ENCODE peak calls at places on chromosome X, in four cellular contexts. S is IMR-90, Q is neuronal stem cell, R is left ventricle myocardium inferior. C is an unnamed sample. For H3K4me1, the result is how much of the 10 kb centered on the place peaks cover.

GRCh38 chrX:69153060-69153730 is 12.1 kb downstream of the PJA1 start:
- DNase-seq in S (peak), Q (peak), R (no peak), C (peak)

GRCh38 chrX:38800981-38801845 is at the start of gene MID1IP1:
- DNase-seq in S (peak), Q (peak), R (peak), C (peak)

GRCh38 chrX:63275127-63275526 is 76.0 kb downstream of the SPIN4 start:
- DNase-seq in S (peak), Q (no peak), R (no peak), C (peak)

GRCh38 chrX:49166914-49167739 is 4.6 kb downstream of the MAGIX start:
- DNase-seq in S (peak), Q (no peak), R (peak), C (no peak)

GRCh38 chrX:21770631-21771321 is 12.9 kb upstream of the SMPX start:
- DNase-seq in S (no peak), Q (no peak), R (no peak), C (no peak)

GRCh38 chrX:103607385-103608304 is at the start of gene TCEAL3:
- DNase-seq in S (peak), Q (peak), R (peak), C (no peak)

GRCh38 chrX:86935988-86936387 is 581.6 kb upstream of the KLHL4 start:
- DNase-seq in S (no peak), Q (no peak), R (no peak), C (no peak)

GRCh38 chrX:136176399-136176825 is 29.1 kb downstream of the FHL1 start:
- DNase-seq in S (peak), Q (no peak), R (no peak), C (no peak)

GRCh38 chrX:110477593-110478228 is 119.1 kb downstream of the RTL9 start:
- DNase-seq in S (no peak), Q (no peak), R (no peak), C (no peak)

GRCh38 chrX:104564335-104564734 is 1.7 kb upstream of the IL1RAPL2 start:
- DNase-seq in S (no peak), Q (no peak), R (no peak), C (no peak)

GRCh38 chrX:118392726-118393125 is 46.8 kb downstream of the WDR44 start:
- DNase-seq in S (peak), Q (no peak), R (no peak), C (no peak)

GRCh38 chrX:72121381-72121780 is 10.3 kb downstream of the RTL5 start:
- DNase-seq in S (peak), Q (no peak), R (peak), C (no peak)

GRCh38 chrX:26918633-26919032 is 544.5 kb downstream of the PPP4R3C start:
- DNase-seq in S (no peak), Q (peak), R (no peak), C (peak)

GRCh38 chrX:123917069-123917468 is 44.4 kb upstream of the STAG2 start:
- DNase-seq in S (no peak), Q (no peak), R (no peak), C (no peak)

GRCh38 chrX:45009371-45010000 is 136.5 kb downstream of the KDM6A start:
- DNase-seq in S (peak), Q (no peak), R (no peak), C (no peak)

GRCh38 chrX:143661286-143661685 is 25.4 kb upstream of the SLITRK4 start:
- DNase-seq in S (no peak), Q (peak), R (no peak), C (no peak)

GRCh38 chrX:9587551-9588096 is 122.8 kb downstream of the TBL1X start:
- DNase-seq in S (no peak), Q (no peak), R (no peak), C (no peak)

GRCh38 chrX:4550018-4550417 is 836.6 kb upstream of the PRKX start:
- DNase-seq in S (no peak), Q (no peak), R (no peak), C (no peak)

DNA sequence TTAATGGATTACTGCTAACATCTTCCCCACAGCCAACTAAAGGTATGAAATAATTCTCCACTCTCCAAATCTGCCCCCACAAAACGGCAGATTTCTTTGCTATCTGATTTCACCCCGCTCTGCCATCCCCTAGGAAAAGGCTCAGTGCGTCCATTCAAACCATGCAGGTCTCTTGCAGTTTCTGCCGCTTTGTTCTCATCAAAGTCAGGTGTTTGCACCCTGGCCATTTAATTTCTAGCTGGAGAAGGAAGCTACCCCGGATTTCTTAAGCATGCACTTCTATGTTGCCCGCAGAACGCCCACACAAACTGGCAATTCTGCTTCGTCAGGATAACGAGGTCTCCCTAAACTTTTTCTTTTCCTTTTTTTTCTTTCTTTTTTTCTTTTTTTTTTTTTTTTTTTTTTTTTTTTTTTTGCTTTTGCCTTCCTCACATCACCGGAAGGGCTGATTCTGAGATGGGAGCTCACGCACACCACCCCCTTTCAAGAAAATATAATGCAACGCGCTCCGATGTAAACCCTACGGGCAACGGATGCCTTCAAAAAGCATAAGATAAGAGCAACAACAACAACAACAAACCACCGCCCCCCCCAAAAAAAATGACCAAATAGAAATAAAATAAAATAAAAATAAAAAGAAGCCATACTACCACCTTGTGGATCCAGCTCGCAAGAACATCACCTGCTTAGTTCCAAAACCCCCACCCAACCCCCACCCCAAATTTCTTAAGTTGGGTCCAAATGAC is 3.2 kb downstream of the NLGN4X start:
- DNase-seq in S (no peak), Q (peak), R (no peak), C (no peak)
- H3K4me1 ChIP-seq in S (under half), Q (under half), R (under half), C (under half)

GRCh38 chrX:1486177-1486576 is 33.5 kb upstream of the ASMTL start:
- DNase-seq in S (no peak), Q (no peak), R (no peak), C (no peak)

GRCh38 chrX:1483843-1484637 is 31.3 kb upstream of the ASMTL start:
- DNase-seq in S (no peak), Q (no peak), R (no peak), C (no peak)

GRCh38 chrX:1481636-1482529 is 29.2 kb upstream of the ASMTL start:
- DNase-seq in S (peak), Q (no peak), R (peak), C (peak)

GRCh38 chrX:1486749-1487361 is 34.1 kb upstream of the ASMTL start:
- DNase-seq in S (no peak), Q (no peak), R (peak), C (no peak)

DNA sequence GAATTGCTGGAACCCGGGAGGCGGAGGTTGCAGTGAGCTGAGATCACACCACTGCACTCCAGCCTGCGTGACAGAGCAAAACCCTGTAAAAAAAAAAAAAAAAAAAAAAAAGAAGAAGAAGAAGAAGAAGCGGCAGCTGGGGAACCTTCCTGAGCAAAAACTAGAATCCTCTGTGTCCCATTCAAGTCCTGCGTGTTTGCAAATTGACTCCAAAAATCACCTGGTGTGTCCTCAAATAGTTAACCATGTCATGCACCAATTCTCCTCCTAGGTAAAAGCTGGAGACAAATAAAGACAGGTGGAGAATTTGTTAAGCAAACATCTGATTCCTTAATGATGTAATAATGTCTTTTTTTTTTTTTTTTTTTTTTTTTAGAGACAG is 31.9 kb upstream of the ASMTL start:
- DNase-seq in S (no peak), Q (no peak), R (no peak), C (no peak)
- H3K4me1 ChIP-seq in S (under half), Q (under half), R (under half), C (under half)

GRCh38 chrX:132482632-132483031 is 6.2 kb downstream of the MBNL3 start:
- DNase-seq in S (no peak), Q (no peak), R (no peak), C (no peak)

GRCh38 chrX:132481449-132481848 is 7.4 kb downstream of the MBNL3 start:
- DNase-seq in S (no peak), Q (no peak), R (no peak), C (no peak)

GRCh38 chrX:132483523-132483922 is 5.3 kb downstream of the MBNL3 start:
- DNase-seq in S (no peak), Q (no peak), R (no peak), C (no peak)

GRCh38 chrX:132480581-132481203 is 8.1 kb downstream of the MBNL3 start:
- DNase-seq in S (peak), Q (no peak), R (no peak), C (no peak)

GRCh38 chrX:132483951-132484350 is 4.9 kb downstream of the MBNL3 start:
- DNase-seq in S (no peak), Q (no peak), R (no peak), C (no peak)
- H3K4me1 ChIP-seq in S (under half), Q (under half), R (under half), C (under half)

DNA sequence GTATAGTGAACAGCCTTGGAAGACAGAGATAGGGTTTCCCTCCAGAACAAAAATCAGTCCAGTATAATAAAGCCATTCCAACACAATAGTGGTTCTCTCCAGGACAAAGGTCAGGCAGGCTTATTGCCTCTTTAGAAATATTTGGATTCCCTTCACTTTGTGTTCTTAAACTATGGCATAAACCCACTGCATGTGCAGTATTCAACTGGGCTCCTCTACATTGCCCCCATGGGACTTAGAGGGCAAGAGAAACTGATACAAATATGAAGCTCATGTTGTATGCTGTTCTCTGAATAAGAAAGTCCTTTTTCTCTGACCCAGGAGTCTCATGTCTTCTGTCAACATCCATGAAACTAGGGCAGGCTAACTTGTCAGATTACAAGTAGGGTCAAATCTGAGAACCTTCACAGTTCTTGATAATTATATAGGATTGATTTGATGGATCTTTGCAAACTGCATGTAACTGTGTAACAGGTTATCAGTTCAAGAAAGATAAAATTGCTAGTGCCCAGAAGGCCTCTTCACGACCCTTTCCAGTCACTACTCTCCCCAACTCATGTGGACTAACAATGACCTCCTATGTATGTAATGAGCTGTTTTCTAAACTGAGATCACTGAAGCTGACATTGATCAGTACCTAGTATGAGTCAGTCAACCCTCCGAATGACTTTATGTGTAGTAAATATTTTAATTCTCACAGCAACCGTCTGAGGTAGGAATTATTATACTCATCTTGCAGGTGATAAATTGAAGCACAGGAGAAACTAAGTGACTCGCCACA is 31.9 kb upstream of the FAM9C start:
- DNase-seq in S (peak), Q (no peak), R (no peak), C (no peak)
- H3K4me1 ChIP-seq in S (under half), Q (under half), R (under half), C (under half)

DNA sequence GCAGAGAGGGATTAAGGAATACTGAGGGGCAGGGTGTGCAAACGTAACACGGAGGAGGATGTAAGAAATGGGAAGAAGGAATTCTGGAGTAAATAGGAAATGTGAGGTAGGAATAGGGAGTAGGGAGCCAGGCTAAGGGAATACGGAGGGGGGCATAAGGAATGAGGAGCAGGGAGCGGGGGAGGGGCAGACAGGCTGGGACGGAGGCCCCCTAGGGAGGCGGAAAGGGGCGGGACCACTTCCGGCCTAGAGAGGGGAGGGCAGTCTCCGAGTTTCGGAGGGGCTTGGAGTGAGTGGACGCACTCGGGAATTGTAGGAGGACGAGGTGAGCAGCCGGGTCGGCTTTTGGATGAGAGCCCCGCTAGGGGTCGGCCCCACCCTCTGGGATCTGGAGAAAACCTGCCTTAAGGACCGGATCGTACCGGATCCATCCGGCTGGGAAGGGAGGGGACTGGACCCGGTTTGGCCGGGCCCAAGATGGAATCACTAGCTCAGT is 612 bp downstream of the MAGED2 start:
- DNase-seq in S (no peak), Q (peak), R (peak), C (peak)
- H3K4me1 ChIP-seq in S (under half), Q (under half), R (under half), C (under half)

GRCh38 chrX:115373308-115373707 is 83.8 kb downstream of the LUZP4 start:
- DNase-seq in S (no peak), Q (peak), R (no peak), C (no peak)
- H3K4me1 ChIP-seq in S (under half), Q (under half), R (under half), C (under half)

DNA sequence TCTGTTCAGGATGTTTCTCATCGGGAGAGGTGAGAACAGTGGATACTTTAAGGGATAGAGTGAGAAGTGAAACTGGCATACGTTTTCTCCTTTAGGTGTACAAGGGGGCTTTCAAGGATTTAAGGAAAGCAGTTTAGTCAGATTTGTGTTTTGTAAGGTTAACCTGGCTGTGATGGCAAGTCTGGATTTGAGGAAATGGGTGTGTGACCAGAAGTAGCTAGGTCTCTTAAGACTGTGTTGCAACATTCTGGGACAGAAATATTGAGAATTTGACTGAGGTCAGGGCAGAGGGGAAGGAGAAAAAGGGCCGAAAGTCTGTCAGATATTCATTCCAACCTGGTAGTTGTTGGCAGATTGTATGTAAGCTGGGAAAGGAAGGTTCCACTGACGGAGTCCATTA is 10.4 kb upstream of the GABRE start:
- DNase-seq in S (no peak), Q (no peak), R (no peak), C (no peak)
- H3K4me1 ChIP-seq in S (under half), Q (under half), R (under half), C (under half)

GRCh38 chrX:73840120-73840924 is 277.3 kb downstream of the CHIC1 start:
- DNase-seq in S (no peak), Q (no peak), R (no peak), C (no peak)
- H3K4me1 ChIP-seq in S (under half), Q (under half), R (under half), C (under half)

DNA sequence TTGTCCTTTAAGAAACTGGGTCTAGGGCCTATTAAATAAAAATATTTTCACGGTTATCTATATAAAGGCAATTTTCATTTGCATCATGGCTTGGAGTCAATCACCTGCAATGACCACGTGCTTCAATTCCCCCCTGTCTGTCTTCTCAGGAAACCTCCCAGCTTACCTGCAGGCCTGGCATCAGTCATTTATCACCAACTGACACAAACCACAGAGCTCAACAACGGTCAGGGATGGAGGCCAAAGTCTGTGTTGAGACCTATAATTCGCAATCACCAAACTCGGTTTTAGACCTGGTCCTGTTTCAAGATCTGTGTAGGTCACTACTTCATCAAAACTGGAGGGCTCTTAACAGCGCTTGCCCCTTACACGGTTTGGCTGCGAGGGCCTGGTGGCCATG is 1.9 kb downstream of the SLC9A7 start:
- DNase-seq in S (no peak), Q (no peak), R (no peak), C (no peak)
- H3K4me1 ChIP-seq in S (under half), Q (under half), R (under half), C (under half)

GRCh38 chrX:1485033-1485432 is 32.3 kb upstream of the ASMTL start:
- DNase-seq in S (no peak), Q (no peak), R (no peak), C (no peak)
- H3K4me1 ChIP-seq in S (under half), Q (under half), R (under half), C (under half)